ENCODE peak calls at places on chromosome 6, in seven cellular contexts. Z is fibroblast of lung, V is type B pancreatic cell, J is upper lobe of right lung, Y is left ventricle myocardium inferior, N is neural crest cell, O is RWPE1. A is an unnamed sample.
A peak's percentile ranks its signal among the peaks of the same experiment; 100 is the strongest.

GRCh38 chr6:33663727-33664449 is 42.8 kb downstream of the ITPR3 start:
- DNase-seq in Z (no peak), V (no peak), J (no peak), Y (no peak), N (no peak), O (no peak), A (no peak)

GRCh38 chr6:79864001-79864400 is 83.4 kb downstream of the ELOVL4 start:
- DNase-seq in Z (no peak), V (no peak), J (no peak), Y (no peak), N (no peak), O (no peak), A (no peak)

GRCh38 chr6:38271081-38271480 is 368.6 kb downstream of the BTBD9 start:
- DNase-seq in Z (peak; percentile 63), V (no peak), J (no peak), Y (no peak), N (no peak), O (no peak), A (no peak)

GRCh38 chr6:149077208-149077607 is 240.3 kb upstream of the TAB2 start:
- DNase-seq in Z (peak; percentile 93), V (no peak), J (no peak), Y (no peak), N (no peak), O (no peak), A (no peak)

GRCh38 chr6:105330913-105331312 is 72.0 kb downstream of the PREP start:
- DNase-seq in Z (peak; percentile 49), V (no peak), J (no peak), Y (no peak), N (no peak), O (no peak), A (no peak)

GRCh38 chr6:151341481-151342195 is 49.7 kb downstream of the ZBTB2 start:
- DNase-seq in Z (no peak), V (peak; percentile 67), J (no peak), Y (no peak), N (no peak), O (no peak), A (no peak)

GRCh38 chr6:123515715-123516114 is 121.0 kb downstream of the TRDN start:
- DNase-seq in Z (no peak), V (no peak), J (no peak), Y (no peak), N (no peak), O (no peak), A (no peak)

GRCh38 chr6:42349753-42350573 is 101.8 kb downstream of the TRERF1 start:
- DNase-seq in Z (no peak), V (no peak), J (no peak), Y (no peak), N (no peak), O (no peak), A (no peak)

GRCh38 chr6:146901940-146902816 is 302.0 kb upstream of the STXBP5 start:
- DNase-seq in Z (no peak), V (no peak), J (no peak), Y (no peak), N (no peak), O (peak; percentile 28), A (no peak)

GRCh38 chr6:104896914-104897313 is 37.2 kb upstream of the HACE1 start:
- DNase-seq in Z (no peak), V (no peak), J (no peak), Y (no peak), N (no peak), O (peak; percentile 14), A (no peak)

GRCh38 chr6:125904871-125905270 is 51.7 kb upstream of the HINT3 start:
- DNase-seq in Z (peak; percentile 94), V (no peak), J (no peak), Y (no peak), N (no peak), O (peak; percentile 80), A (no peak)

GRCh38 chr6:3745566-3746118 is 5.9 kb downstream of the PXDC1 start:
- DNase-seq in Z (no peak), V (no peak), J (no peak), Y (no peak), N (no peak), O (no peak), A (no peak)

GRCh38 chr6:19399406-19399805 is 437.8 kb upstream of the ID4 start:
- DNase-seq in Z (peak; percentile 74), V (no peak), J (no peak), Y (no peak), N (no peak), O (no peak), A (no peak)

GRCh38 chr6:144140859-144141258 is 9.5 kb upstream of the STX11 start:
- DNase-seq in Z (no peak), V (no peak), J (no peak), Y (no peak), N (no peak), O (no peak), A (no peak)

GRCh38 chr6:149275621-149276020 is 41.9 kb upstream of the TAB2 start:
- DNase-seq in Z (peak; percentile 23), V (no peak), J (no peak), Y (no peak), N (no peak), O (no peak), A (no peak)

GRCh38 chr6:38588631-38589366 is 50.9 kb downstream of the BTBD9 start:
- DNase-seq in Z (peak; percentile 63), V (no peak), J (no peak), Y (no peak), N (no peak), O (peak; percentile 68), A (no peak)

GRCh38 chr6:162344935-162345599 is 382.5 kb downstream of the PRKN start:
- DNase-seq in Z (peak; percentile 70), V (no peak), J (no peak), Y (no peak), N (no peak), O (peak; percentile 45), A (no peak)

GRCh38 chr6:100099189-100100074 is 105.4 kb upstream of the MCHR2 start:
- DNase-seq in Z (peak; percentile 24), V (no peak), J (no peak), Y (no peak), N (no peak), O (peak; percentile 24), A (no peak)

GRCh38 chr6:169112483-169113320 is 140.9 kb downstream of the THBS2 start:
- DNase-seq in Z (no peak), V (no peak), J (no peak), Y (no peak), N (no peak), O (no peak), A (no peak)

GRCh38 chr6:117008618-117009017 is 131.6 kb downstream of the RFX6 start:
- DNase-seq in Z (no peak), V (no peak), J (no peak), Y (no peak), N (no peak), O (no peak), A (no peak)

GRCh38 chr6:137923866-137924616 is 57.0 kb downstream of the TNFAIP3 start:
- DNase-seq in Z (no peak), V (no peak), J (no peak), Y (no peak), N (no peak), O (no peak), A (no peak)

GRCh38 chr6:82030761-82031160 is 216.8 kb downstream of the IBTK start:
- DNase-seq in Z (no peak), V (no peak), J (no peak), Y (no peak), N (no peak), O (no peak), A (no peak)

GRCh38 chr6:104326173-104327001 is 533.3 kb downstream of the HACE1 start:
- DNase-seq in Z (peak; percentile 23), V (no peak), J (no peak), Y (no peak), N (no peak), O (no peak), A (no peak)

GRCh38 chr6:71012871-71013456 is 56.1 kb upstream of the B3GAT2 start:
- DNase-seq in Z (peak; percentile 42), V (no peak), J (no peak), Y (no peak), N (peak; percentile 15), O (peak; percentile 72), A (no peak)

GRCh38 chr6:163950159-163950558 is 535.6 kb downstream of the QKI start:
- DNase-seq in Z (peak; percentile 89), V (no peak), J (no peak), Y (no peak), N (no peak), O (no peak), A (no peak)

GRCh38 chr6:93424303-93425064 is 5.1 kb upstream of the EPHA7 start:
- DNase-seq in Z (no peak), V (no peak), J (no peak), Y (no peak), N (no peak), O (no peak), A (no peak)
- TF ChIP-seq CTCF in Z (peak; percentile 72), V (peak; percentile 68), J (peak; percentile 51), Y (peak; percentile 69), N (peak; percentile 70), O (no peak), A (peak; percentile 66)

GRCh38 chr6:24494726-24495515 is at the start of gene ALDH5A1:
- DNase-seq in Z (peak; percentile 72), V (peak; percentile 81), J (peak; percentile 90), Y (peak; percentile 76), N (peak; percentile 70), O (peak; percentile 40), A (peak; percentile 58)
- TF ChIP-seq CTCF in Z (peak; percentile 12), V (peak; percentile 38), J (peak; percentile 25), Y (peak; percentile 32), N (peak; percentile 12), O (peak; percentile 19), A (peak; percentile 32)

DNA sequence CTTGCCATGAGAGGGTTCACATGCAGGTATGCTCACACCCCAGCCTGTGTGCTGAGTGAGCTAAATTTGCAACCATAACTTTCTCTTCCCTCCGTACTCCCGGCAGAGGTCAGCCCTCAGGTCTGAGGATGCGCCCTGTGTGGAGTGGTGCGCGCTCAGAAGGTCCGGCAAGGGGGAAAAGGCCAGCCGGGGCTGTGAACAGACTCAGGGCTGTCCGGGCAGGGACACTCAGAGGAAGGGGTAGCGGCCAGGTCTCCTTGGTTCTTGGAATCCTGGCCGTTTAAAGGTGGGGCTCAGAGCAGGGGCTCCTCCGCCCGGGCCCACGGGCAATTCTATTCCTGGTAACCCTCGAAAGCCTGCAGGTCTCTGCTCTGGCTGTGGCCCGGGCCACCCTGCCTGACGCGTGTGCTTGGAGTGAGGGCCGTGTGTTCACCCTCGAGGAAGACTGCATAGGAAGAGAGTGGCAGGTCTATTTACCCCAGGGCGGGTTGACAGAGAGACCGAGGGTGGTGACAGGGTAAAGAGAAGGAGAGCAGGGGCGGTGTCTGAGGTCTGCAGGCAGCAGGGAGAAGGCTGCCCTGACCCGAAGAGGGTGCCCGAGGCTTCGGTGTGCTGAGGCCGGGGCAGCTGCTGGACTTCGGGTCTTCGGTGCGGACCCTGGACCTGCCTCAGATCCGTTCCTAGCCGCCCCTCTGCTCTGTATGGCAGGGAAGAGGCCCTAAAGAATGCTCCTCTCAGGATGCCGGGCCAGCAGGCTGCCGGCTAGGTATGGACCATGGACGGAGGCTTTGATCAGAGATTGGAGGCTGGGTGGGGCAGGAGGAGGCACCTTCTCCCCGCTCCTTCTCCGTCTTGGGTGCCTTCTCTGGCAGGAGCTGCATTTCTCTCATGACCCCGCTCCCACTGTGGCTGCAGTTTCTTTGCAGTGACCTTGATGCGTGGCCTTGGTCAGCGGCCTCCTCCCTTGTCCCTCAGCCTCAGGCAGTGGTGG is 131.1 kb upstream of the ARMC2 start:
- DNase-seq in Z (no peak), V (no peak), J (no peak), Y (no peak), N (no peak), O (no peak), A (no peak)
- TF ChIP-seq CTCF in Z (no peak), V (no peak), J (no peak), Y (no peak), N (no peak), O (no peak), A (no peak)

GRCh38 chr6:166852484-166852975 is 103.8 kb downstream of the RNASET2 start:
- DNase-seq in Z (no peak), V (no peak), J (no peak), Y (no peak), N (no peak), O (no peak), A (no peak)
- TF ChIP-seq CTCF in Z (no peak), V (no peak), J (no peak), Y (no peak), N (no peak), O (no peak), A (no peak)

A was measured in progenitor cell of endocrine pancreas.